ENCODE peak calls at places on chromosomes 12 and 14, in five cellular contexts. Z, E, X, C and Q are unnamed samples.

GRCh38 chr14:99535908-99536778 is 54.9 kb downstream of the CCNK start:
- DNase-seq in Z (no peak), E (no peak), X (no peak), C (no peak), Q (no peak)

GRCh38 chr14:58426819-58427288 is 477 bp downstream of the TIMM9 start:
- DNase-seq in Z (peak), E (peak), X (peak), C (peak), Q (peak)

GRCh38 chr12:18462437-18462836 is 201.1 kb downstream of the PIK3C2G start:
- DNase-seq in Z (peak), E (no peak), X (peak), C (no peak), Q (peak)

GRCh38 chr12:25295361-25295760 is 44.6 kb upstream of the KRAS start:
- DNase-seq in Z (no peak), E (no peak), X (peak), C (no peak), Q (no peak)

GRCh38 chr14:77151245-77151644 is 9.7 kb upstream of the ZDHHC22 start:
- DNase-seq in Z (no peak), E (no peak), X (peak), C (peak), Q (no peak)

GRCh38 chr12:95733156-95733825 is 57.3 kb downstream of the NTN4 start:
- DNase-seq in Z (peak), E (no peak), X (peak), C (no peak), Q (peak)

GRCh38 chr12:75194250-75194649 is 15.4 kb downstream of the KCNC2 start:
- DNase-seq in Z (no peak), E (no peak), X (no peak), C (no peak), Q (no peak)

GRCh38 chr12:1703771-1704170 is 12.9 kb downstream of the ADIPOR2 start:
- DNase-seq in Z (no peak), E (no peak), X (no peak), C (no peak), Q (no peak)

GRCh38 chr12:7068240-7068993 is 7.9 kb downstream of the C1S start:
- DNase-seq in Z (peak), E (no peak), X (peak), C (no peak), Q (peak)

GRCh38 chr14:51652168-51653095 is 722 bp downstream of the FRMD6 start:
- DNase-seq in Z (no peak), E (no peak), X (no peak), C (peak), Q (peak)

GRCh38 chr14:30770376-30770775 is 104.0 kb upstream of the COCH start:
- DNase-seq in Z (no peak), E (no peak), X (no peak), C (no peak), Q (no peak)

GRCh38 chr12:80260269-80260668 is 160.9 kb downstream of the OTOGL start:
- DNase-seq in Z (no peak), E (no peak), X (no peak), C (no peak), Q (no peak)

GRCh38 chr12:1282670-1283361 is 291.8 kb downstream of the ERC1 start:
- DNase-seq in Z (peak), E (no peak), X (peak), C (no peak), Q (peak)

GRCh38 chr12:116426391-116427136 is 132.6 kb upstream of the MAP1LC3B2 start:
- DNase-seq in Z (peak), E (peak), X (peak), C (no peak), Q (peak)

GRCh38 chr12:5428332-5429221 is 3.3 kb upstream of the NTF3 start:
- DNase-seq in Z (peak), E (no peak), X (peak), C (peak), Q (peak)

GRCh38 chr12:47111854-47112253 is 32.1 kb upstream of the AMIGO2 start:
- DNase-seq in Z (no peak), E (no peak), X (no peak), C (no peak), Q (no peak)

GRCh38 chr14:104794641-104795467 is 694 bp downstream of the AKT1 start:
- DNase-seq in Z (peak), E (no peak), X (peak), C (peak), Q (peak)

GRCh38 chr12:71061451-71061850 is 96.3 kb downstream of the TSPAN8 start:
- DNase-seq in Z (no peak), E (no peak), X (no peak), C (no peak), Q (no peak)

GRCh38 chr12:52362118-52362726 is 5.1 kb downstream of the KRT85 start:
- DNase-seq in Z (no peak), E (no peak), X (no peak), C (no peak), Q (no peak)

GRCh38 chr14:73634333-73634833 is 10.4 kb upstream of the DNAL1 start:
- DNase-seq in Z (no peak), E (no peak), X (peak), C (peak), Q (no peak)

GRCh38 chr14:22488522-22489246 is 100.3 kb downstream of the DAD1 start:
- DNase-seq in Z (no peak), E (no peak), X (no peak), C (no peak), Q (no peak)

GRCh38 chr12:84757978-84758377 is 154.6 kb downstream of the SLC6A15 start:
- DNase-seq in Z (peak), E (no peak), X (peak), C (no peak), Q (peak)

GRCh38 chr12:41777064-41777790 is 367.4 kb downstream of the GXYLT1 start:
- DNase-seq in Z (no peak), E (no peak), X (no peak), C (no peak), Q (no peak)